ENCODE peak calls at places on chromosomes 16 and 17, in eight cellular contexts. One of them, this sample, is unnamed.

GRCh38 chr16:84380405-84380804 is 12.1 kb downstream of the ATP2C2 start:
- DNase-seq in colonic mucosa: no peak
- DNase-seq in HFFc6: no peak
- DNase-seq in MM.1S: peak; percentile 50
- DNase-seq in lower leg skin: no peak
- DNase-seq in A549: no peak
- DNase-seq in SHP77: no peak
- DNase-seq in stimulated activated CD8-positive, alpha-beta memory T cell treated with anti-CD3 and anti-CD28 coated beads, Interleukin-7, amount 100 ng/mL, for 1 hour: no peak
- DNase-seq in this sample: no peak

GRCh38 chr16:64362193-64362592 is 759.7 kb downstream of the CDH11 start:
- DNase-seq in colonic mucosa: no peak
- DNase-seq in HFFc6: peak; percentile 37
- DNase-seq in MM.1S: no peak
- DNase-seq in lower leg skin: no peak
- DNase-seq in A549: no peak
- DNase-seq in SHP77: no peak
- DNase-seq in stimulated activated CD8-positive, alpha-beta memory T cell treated with anti-CD3 and anti-CD28 coated beads, Interleukin-7, amount 100 ng/mL, for 1 hour: no peak
- DNase-seq in this sample: no peak

GRCh38 chr16:81758376-81758775 is 20.7 kb upstream of the PLCG2 start:
- DNase-seq in colonic mucosa: no peak
- DNase-seq in HFFc6: no peak
- DNase-seq in MM.1S: no peak
- DNase-seq in lower leg skin: no peak
- DNase-seq in A549: peak; percentile 85
- DNase-seq in SHP77: no peak
- DNase-seq in stimulated activated CD8-positive, alpha-beta memory T cell treated with anti-CD3 and anti-CD28 coated beads, Interleukin-7, amount 100 ng/mL, for 1 hour: no peak
- DNase-seq in this sample: no peak

GRCh38 chr17:73773702-73774101 is 129.5 kb upstream of the SDK2 start:
- DNase-seq in colonic mucosa: no peak
- DNase-seq in HFFc6: no peak
- DNase-seq in MM.1S: no peak
- DNase-seq in lower leg skin: no peak
- DNase-seq in A549: no peak
- DNase-seq in SHP77: no peak
- DNase-seq in stimulated activated CD8-positive, alpha-beta memory T cell treated with anti-CD3 and anti-CD28 coated beads, Interleukin-7, amount 100 ng/mL, for 1 hour: no peak
- DNase-seq in this sample: no peak

GRCh38 chr17:20908373-20909273 is 134.2 kb downstream of the USP22 start:
- DNase-seq in colonic mucosa: peak; percentile 92
- DNase-seq in HFFc6: peak; percentile 51
- DNase-seq in MM.1S: peak; percentile 87
- DNase-seq in lower leg skin: peak; percentile 96
- DNase-seq in A549: peak; percentile 89
- DNase-seq in SHP77: peak; percentile 91
- DNase-seq in stimulated activated CD8-positive, alpha-beta memory T cell treated with anti-CD3 and anti-CD28 coated beads, Interleukin-7, amount 100 ng/mL, for 1 hour: peak; percentile 48
- DNase-seq in this sample: peak; percentile 79

GRCh38 chr16:53773150-53773846 is 69.3 kb downstream of the FTO start:
- DNase-seq in colonic mucosa: peak; percentile 68
- DNase-seq in HFFc6: peak; percentile 74
- DNase-seq in MM.1S: no peak
- DNase-seq in lower leg skin: no peak
- DNase-seq in A549: peak; percentile 83
- DNase-seq in SHP77: peak; percentile 49
- DNase-seq in stimulated activated CD8-positive, alpha-beta memory T cell treated with anti-CD3 and anti-CD28 coated beads, Interleukin-7, amount 100 ng/mL, for 1 hour: no peak
- DNase-seq in this sample: peak; percentile 63

GRCh38 chr17:48374650-48375230 is 55.3 kb downstream of the SKAP1 start:
- DNase-seq in colonic mucosa: peak; percentile 66
- DNase-seq in HFFc6: peak; percentile 1
- DNase-seq in MM.1S: peak; percentile 41
- DNase-seq in lower leg skin: no peak
- DNase-seq in A549: peak; percentile 74
- DNase-seq in SHP77: peak; percentile 40
- DNase-seq in stimulated activated CD8-positive, alpha-beta memory T cell treated with anti-CD3 and anti-CD28 coated beads, Interleukin-7, amount 100 ng/mL, for 1 hour: no peak
- DNase-seq in this sample: peak; percentile 70

GRCh38 chr16:4208529-4208835 is 33.4 kb downstream of the SRL start:
- DNase-seq in colonic mucosa: no peak
- DNase-seq in HFFc6: no peak
- DNase-seq in MM.1S: no peak
- DNase-seq in lower leg skin: no peak
- DNase-seq in A549: no peak
- DNase-seq in SHP77: no peak
- DNase-seq in stimulated activated CD8-positive, alpha-beta memory T cell treated with anti-CD3 and anti-CD28 coated beads, Interleukin-7, amount 100 ng/mL, for 1 hour: no peak
- DNase-seq in this sample: no peak

GRCh38 chr17:63780507-63780906 is 6.5 kb downstream of the DDX42 start:
- DNase-seq in colonic mucosa: no peak
- DNase-seq in HFFc6: peak; percentile 19
- DNase-seq in MM.1S: no peak
- DNase-seq in lower leg skin: no peak
- DNase-seq in A549: peak; percentile 13
- DNase-seq in SHP77: no peak
- DNase-seq in stimulated activated CD8-positive, alpha-beta memory T cell treated with anti-CD3 and anti-CD28 coated beads, Interleukin-7, amount 100 ng/mL, for 1 hour: no peak
- DNase-seq in this sample: no peak

GRCh38 chr17:61368049-61368831 is 31.4 kb upstream of the TBX2 start:
- DNase-seq in colonic mucosa: no peak
- DNase-seq in HFFc6: no peak
- DNase-seq in MM.1S: no peak
- DNase-seq in lower leg skin: peak; percentile 76
- DNase-seq in A549: no peak
- DNase-seq in SHP77: no peak
- DNase-seq in stimulated activated CD8-positive, alpha-beta memory T cell treated with anti-CD3 and anti-CD28 coated beads, Interleukin-7, amount 100 ng/mL, for 1 hour: no peak
- DNase-seq in this sample: no peak

GRCh38 chr16:66476328-66477027 is 49.4 kb downstream of the BEAN1 start:
- DNase-seq in colonic mucosa: peak; percentile 43
- DNase-seq in HFFc6: no peak
- DNase-seq in MM.1S: peak; percentile 55
- DNase-seq in lower leg skin: peak; percentile 72
- DNase-seq in A549: peak; percentile 25
- DNase-seq in SHP77: peak; percentile 28
- DNase-seq in stimulated activated CD8-positive, alpha-beta memory T cell treated with anti-CD3 and anti-CD28 coated beads, Interleukin-7, amount 100 ng/mL, for 1 hour: no peak
- DNase-seq in this sample: no peak

GRCh38 chr17:37717627-37718382 is 27.1 kb downstream of the HNF1B start:
- DNase-seq in colonic mucosa: no peak
- DNase-seq in HFFc6: no peak
- DNase-seq in MM.1S: peak; percentile 18
- DNase-seq in lower leg skin: peak; percentile 61
- DNase-seq in A549: no peak
- DNase-seq in SHP77: no peak
- DNase-seq in stimulated activated CD8-positive, alpha-beta memory T cell treated with anti-CD3 and anti-CD28 coated beads, Interleukin-7, amount 100 ng/mL, for 1 hour: no peak
- DNase-seq in this sample: no peak

GRCh38 chr17:75720656-75721462 is at the start of gene ITGB4:
- DNase-seq in colonic mucosa: peak; percentile 90
- DNase-seq in HFFc6: no peak
- DNase-seq in MM.1S: peak; percentile 87
- DNase-seq in lower leg skin: peak; percentile 93
- DNase-seq in A549: peak; percentile 42
- DNase-seq in SHP77: peak; percentile 22
- DNase-seq in stimulated activated CD8-positive, alpha-beta memory T cell treated with anti-CD3 and anti-CD28 coated beads, Interleukin-7, amount 100 ng/mL, for 1 hour: peak; percentile 25
- DNase-seq in this sample: peak; percentile 47

GRCh38 chr17:72975509-72975908 is 117.0 kb downstream of the SLC39A11 start:
- DNase-seq in colonic mucosa: no peak
- DNase-seq in HFFc6: no peak
- DNase-seq in MM.1S: no peak
- DNase-seq in lower leg skin: no peak
- DNase-seq in A549: no peak
- DNase-seq in SHP77: no peak
- DNase-seq in stimulated activated CD8-positive, alpha-beta memory T cell treated with anti-CD3 and anti-CD28 coated beads, Interleukin-7, amount 100 ng/mL, for 1 hour: no peak
- DNase-seq in this sample: no peak

GRCh38 chr17:75864448-75864871 is 9.3 kb upstream of the WBP2 start:
- DNase-seq in colonic mucosa: peak; percentile 58
- DNase-seq in HFFc6: peak; percentile 55
- DNase-seq in MM.1S: peak; percentile 95
- DNase-seq in lower leg skin: no peak
- DNase-seq in A549: no peak
- DNase-seq in SHP77: no peak
- DNase-seq in stimulated activated CD8-positive, alpha-beta memory T cell treated with anti-CD3 and anti-CD28 coated beads, Interleukin-7, amount 100 ng/mL, for 1 hour: no peak
- DNase-seq in this sample: no peak

GRCh38 chr17:48543854-48544355 is 1.0 kb downstream of the HOXB2 start:
- DNase-seq in colonic mucosa: no peak
- DNase-seq in HFFc6: no peak
- DNase-seq in MM.1S: no peak
- DNase-seq in lower leg skin: no peak
- DNase-seq in A549: no peak
- DNase-seq in SHP77: no peak
- DNase-seq in stimulated activated CD8-positive, alpha-beta memory T cell treated with anti-CD3 and anti-CD28 coated beads, Interleukin-7, amount 100 ng/mL, for 1 hour: no peak
- DNase-seq in this sample: no peak

GRCh38 chr17:8803531-8804416 is 4.6 kb upstream of the MFSD6L start:
- DNase-seq in colonic mucosa: peak; percentile 14
- DNase-seq in HFFc6: no peak
- DNase-seq in MM.1S: no peak
- DNase-seq in lower leg skin: peak; percentile 76
- DNase-seq in A549: peak; percentile 32
- DNase-seq in SHP77: peak; percentile 36
- DNase-seq in stimulated activated CD8-positive, alpha-beta memory T cell treated with anti-CD3 and anti-CD28 coated beads, Interleukin-7, amount 100 ng/mL, for 1 hour: no peak
- DNase-seq in this sample: no peak

GRCh38 chr16:47037746-47038458 is 64.4 kb upstream of the DNAJA2 start:
- DNase-seq in colonic mucosa: peak; percentile 94
- DNase-seq in HFFc6: peak; percentile 58
- DNase-seq in MM.1S: peak; percentile 81
- DNase-seq in lower leg skin: peak; percentile 98
- DNase-seq in A549: peak; percentile 79
- DNase-seq in SHP77: peak; percentile 81
- DNase-seq in stimulated activated CD8-positive, alpha-beta memory T cell treated with anti-CD3 and anti-CD28 coated beads, Interleukin-7, amount 100 ng/mL, for 1 hour: peak; percentile 80
- DNase-seq in this sample: peak; percentile 59

GRCh38 chr17:5644065-5644464 is 59.8 kb upstream of the NLRP1 start:
- DNase-seq in colonic mucosa: no peak
- DNase-seq in HFFc6: no peak
- DNase-seq in MM.1S: no peak
- DNase-seq in lower leg skin: peak; percentile 43
- DNase-seq in A549: no peak
- DNase-seq in SHP77: no peak
- DNase-seq in stimulated activated CD8-positive, alpha-beta memory T cell treated with anti-CD3 and anti-CD28 coated beads, Interleukin-7, amount 100 ng/mL, for 1 hour: no peak
- DNase-seq in this sample: no peak

GRCh38 chr17:50909765-50910661 is 43.9 kb upstream of the TOB1 start:
- DNase-seq in colonic mucosa: no peak
- DNase-seq in HFFc6: no peak
- DNase-seq in MM.1S: no peak
- DNase-seq in lower leg skin: no peak
- DNase-seq in A549: no peak
- DNase-seq in SHP77: no peak
- DNase-seq in stimulated activated CD8-positive, alpha-beta memory T cell treated with anti-CD3 and anti-CD28 coated beads, Interleukin-7, amount 100 ng/mL, for 1 hour: peak; percentile 50
- DNase-seq in this sample: no peak

GRCh38 chr16:23064642-23065041 is 84.6 kb downstream of the USP31 start:
- DNase-seq in colonic mucosa: no peak
- DNase-seq in HFFc6: no peak
- DNase-seq in MM.1S: no peak
- DNase-seq in lower leg skin: no peak
- DNase-seq in A549: no peak
- DNase-seq in SHP77: no peak
- DNase-seq in stimulated activated CD8-positive, alpha-beta memory T cell treated with anti-CD3 and anti-CD28 coated beads, Interleukin-7, amount 100 ng/mL, for 1 hour: no peak
- DNase-seq in this sample: no peak

GRCh38 chr17:81270279-81270678 is 24.8 kb downstream of the SLC38A10 start:
- DNase-seq in colonic mucosa: no peak
- DNase-seq in HFFc6: no peak
- DNase-seq in MM.1S: no peak
- DNase-seq in lower leg skin: no peak
- DNase-seq in A549: no peak
- DNase-seq in SHP77: no peak
- DNase-seq in stimulated activated CD8-positive, alpha-beta memory T cell treated with anti-CD3 and anti-CD28 coated beads, Interleukin-7, amount 100 ng/mL, for 1 hour: no peak
- DNase-seq in this sample: no peak

GRCh38 chr17:63694229-63694973 is 5.5 kb downstream of the LIMD2 start:
- DNase-seq in colonic mucosa: no peak
- DNase-seq in HFFc6: no peak
- DNase-seq in MM.1S: no peak
- DNase-seq in lower leg skin: no peak
- DNase-seq in A549: no peak
- DNase-seq in SHP77: no peak
- DNase-seq in stimulated activated CD8-positive, alpha-beta memory T cell treated with anti-CD3 and anti-CD28 coated beads, Interleukin-7, amount 100 ng/mL, for 1 hour: no peak
- DNase-seq in this sample: no peak

GRCh38 chr17:63275318-63275967 is 170.7 kb downstream of the CYB561 start:
- DNase-seq in colonic mucosa: no peak
- DNase-seq in HFFc6: peak; percentile 95
- DNase-seq in MM.1S: no peak
- DNase-seq in lower leg skin: no peak
- DNase-seq in A549: peak; percentile 92
- DNase-seq in SHP77: no peak
- DNase-seq in stimulated activated CD8-positive, alpha-beta memory T cell treated with anti-CD3 and anti-CD28 coated beads, Interleukin-7, amount 100 ng/mL, for 1 hour: no peak
- DNase-seq in this sample: no peak

GRCh38 chr16:52705192-52705591 is 158.2 kb upstream of the TOX3 start:
- DNase-seq in colonic mucosa: no peak
- DNase-seq in HFFc6: no peak
- DNase-seq in MM.1S: no peak
- DNase-seq in lower leg skin: no peak
- DNase-seq in A549: no peak
- DNase-seq in SHP77: no peak
- DNase-seq in stimulated activated CD8-positive, alpha-beta memory T cell treated with anti-CD3 and anti-CD28 coated beads, Interleukin-7, amount 100 ng/mL, for 1 hour: no peak
- DNase-seq in this sample: no peak

GRCh38 chr17:49482144-49482817 is 12.8 kb upstream of the NGFR start:
- DNase-seq in colonic mucosa: no peak
- DNase-seq in HFFc6: peak; percentile 7
- DNase-seq in MM.1S: no peak
- DNase-seq in lower leg skin: no peak
- DNase-seq in A549: peak; percentile 35
- DNase-seq in SHP77: no peak
- DNase-seq in stimulated activated CD8-positive, alpha-beta memory T cell treated with anti-CD3 and anti-CD28 coated beads, Interleukin-7, amount 100 ng/mL, for 1 hour: no peak
- DNase-seq in this sample: no peak

GRCh38 chr16:5412721-5413120 is 315.1 kb upstream of the EEF2KMT start:
- DNase-seq in colonic mucosa: no peak
- DNase-seq in HFFc6: no peak
- DNase-seq in MM.1S: no peak
- DNase-seq in lower leg skin: no peak
- DNase-seq in A549: no peak
- DNase-seq in SHP77: no peak
- DNase-seq in stimulated activated CD8-positive, alpha-beta memory T cell treated with anti-CD3 and anti-CD28 coated beads, Interleukin-7, amount 100 ng/mL, for 1 hour: no peak
- DNase-seq in this sample: no peak

GRCh38 chr16:23516366-23517137 is 6.3 kb upstream of the GGA2 start:
- DNase-seq in colonic mucosa: no peak
- DNase-seq in HFFc6: no peak
- DNase-seq in MM.1S: no peak
- DNase-seq in lower leg skin: no peak
- DNase-seq in A549: no peak
- DNase-seq in SHP77: no peak
- DNase-seq in stimulated activated CD8-positive, alpha-beta memory T cell treated with anti-CD3 and anti-CD28 coated beads, Interleukin-7, amount 100 ng/mL, for 1 hour: no peak
- DNase-seq in this sample: no peak

GRCh38 chr16:81734632-81735434 is 44.3 kb upstream of the PLCG2 start:
- DNase-seq in colonic mucosa: no peak
- DNase-seq in HFFc6: no peak
- DNase-seq in MM.1S: no peak
- DNase-seq in lower leg skin: no peak
- DNase-seq in A549: no peak
- DNase-seq in SHP77: no peak
- DNase-seq in stimulated activated CD8-positive, alpha-beta memory T cell treated with anti-CD3 and anti-CD28 coated beads, Interleukin-7, amount 100 ng/mL, for 1 hour: no peak
- DNase-seq in this sample: no peak

GRCh38 chr17:50946223-50946890 is 80.2 kb upstream of the TOB1 start:
- DNase-seq in colonic mucosa: no peak
- DNase-seq in HFFc6: no peak
- DNase-seq in MM.1S: no peak
- DNase-seq in lower leg skin: peak; percentile 85
- DNase-seq in A549: no peak
- DNase-seq in SHP77: no peak
- DNase-seq in stimulated activated CD8-positive, alpha-beta memory T cell treated with anti-CD3 and anti-CD28 coated beads, Interleukin-7, amount 100 ng/mL, for 1 hour: no peak
- DNase-seq in this sample: no peak

GRCh38 chr16:1069154-1069553 is 3.4 kb upstream of the SSTR5 start:
- DNase-seq in colonic mucosa: no peak
- DNase-seq in HFFc6: no peak
- DNase-seq in MM.1S: no peak
- DNase-seq in lower leg skin: no peak
- DNase-seq in A549: no peak
- DNase-seq in SHP77: peak; percentile 33
- DNase-seq in stimulated activated CD8-positive, alpha-beta memory T cell treated with anti-CD3 and anti-CD28 coated beads, Interleukin-7, amount 100 ng/mL, for 1 hour: no peak
- DNase-seq in this sample: no peak

GRCh38 chr16:82088483-82088882 is 53.4 kb downstream of the HSD17B2 start:
- DNase-seq in colonic mucosa: no peak
- DNase-seq in HFFc6: no peak
- DNase-seq in MM.1S: no peak
- DNase-seq in lower leg skin: no peak
- DNase-seq in A549: no peak
- DNase-seq in SHP77: no peak
- DNase-seq in stimulated activated CD8-positive, alpha-beta memory T cell treated with anti-CD3 and anti-CD28 coated beads, Interleukin-7, amount 100 ng/mL, for 1 hour: no peak
- DNase-seq in this sample: no peak

GRCh38 chr16:5874899-5875298 is 777.3 kb upstream of the EEF2KMT start:
- DNase-seq in colonic mucosa: no peak
- DNase-seq in HFFc6: no peak
- DNase-seq in MM.1S: no peak
- DNase-seq in lower leg skin: peak; percentile 18
- DNase-seq in A549: no peak
- DNase-seq in SHP77: no peak
- DNase-seq in stimulated activated CD8-positive, alpha-beta memory T cell treated with anti-CD3 and anti-CD28 coated beads, Interleukin-7, amount 100 ng/mL, for 1 hour: no peak
- DNase-seq in this sample: no peak

GRCh38 chr16:69108069-69108904 is 2.8 kb downstream of the HAS3 start:
- DNase-seq in colonic mucosa: no peak
- DNase-seq in HFFc6: no peak
- DNase-seq in MM.1S: no peak
- DNase-seq in lower leg skin: no peak
- DNase-seq in A549: peak; percentile 32
- DNase-seq in SHP77: no peak
- DNase-seq in stimulated activated CD8-positive, alpha-beta memory T cell treated with anti-CD3 and anti-CD28 coated beads, Interleukin-7, amount 100 ng/mL, for 1 hour: no peak
- DNase-seq in this sample: no peak

This sample was measured in NCI-H2081.